ENCODE peak calls at places on chromosome 1, in five cellular contexts. F, Y, I, V and O are unnamed samples. For H3K4me1, the result is how much of the 10 kb centered on the place peaks cover.

GRCh38 chr1:88773540-88774150 is 89.6 kb downstream of the PKN2 start:
- DNase-seq in F (peak), Y (peak), I (peak), V (no peak), O (peak)

GRCh38 chr1:78370356-78370755 is 120.4 kb upstream of the PTGFR start:
- DNase-seq in F (no peak), Y (no peak), V (no peak), I (peak), O (no peak)

GRCh38 chr1:235642021-235642942 is 7.3 kb downstream of the GNG4 start:
- DNase-seq in I (peak), Y (peak), V (no peak), F (peak), O (no peak)

GRCh38 chr1:228016653-228017355 is 10.0 kb downstream of the WNT3A start:
- DNase-seq in F (no peak), Y (no peak), V (no peak), I (no peak), O (no peak)

GRCh38 chr1:29380532-29380931 is 144.2 kb downstream of the PTPRU start:
- DNase-seq in V (no peak), F (no peak), Y (no peak), I (peak), O (no peak)

GRCh38 chr1:230632273-230632873 is 9.9 kb upstream of the COG2 start:
- DNase-seq in I (peak), Y (peak), F (peak), V (peak), O (peak)

GRCh38 chr1:26126321-26127084 is 14.9 kb downstream of the PDIK1L start:
- DNase-seq in V (no peak), F (peak), Y (peak), I (peak), O (peak)

GRCh38 chr1:59317343-59317742 is 20.4 kb downstream of the FGGY start:
- DNase-seq in V (no peak), F (no peak), Y (no peak), I (no peak), O (no peak)

GRCh38 chr1:47229884-47230691 is 1.9 kb downstream of the TAL1 start:
- DNase-seq in Y (no peak), F (no peak), V (no peak), I (no peak), O (no peak)
- H3K4me3 ChIP-seq in Y (no peak), F (peak), V (no peak), I (no peak), O (no peak)

DNA sequence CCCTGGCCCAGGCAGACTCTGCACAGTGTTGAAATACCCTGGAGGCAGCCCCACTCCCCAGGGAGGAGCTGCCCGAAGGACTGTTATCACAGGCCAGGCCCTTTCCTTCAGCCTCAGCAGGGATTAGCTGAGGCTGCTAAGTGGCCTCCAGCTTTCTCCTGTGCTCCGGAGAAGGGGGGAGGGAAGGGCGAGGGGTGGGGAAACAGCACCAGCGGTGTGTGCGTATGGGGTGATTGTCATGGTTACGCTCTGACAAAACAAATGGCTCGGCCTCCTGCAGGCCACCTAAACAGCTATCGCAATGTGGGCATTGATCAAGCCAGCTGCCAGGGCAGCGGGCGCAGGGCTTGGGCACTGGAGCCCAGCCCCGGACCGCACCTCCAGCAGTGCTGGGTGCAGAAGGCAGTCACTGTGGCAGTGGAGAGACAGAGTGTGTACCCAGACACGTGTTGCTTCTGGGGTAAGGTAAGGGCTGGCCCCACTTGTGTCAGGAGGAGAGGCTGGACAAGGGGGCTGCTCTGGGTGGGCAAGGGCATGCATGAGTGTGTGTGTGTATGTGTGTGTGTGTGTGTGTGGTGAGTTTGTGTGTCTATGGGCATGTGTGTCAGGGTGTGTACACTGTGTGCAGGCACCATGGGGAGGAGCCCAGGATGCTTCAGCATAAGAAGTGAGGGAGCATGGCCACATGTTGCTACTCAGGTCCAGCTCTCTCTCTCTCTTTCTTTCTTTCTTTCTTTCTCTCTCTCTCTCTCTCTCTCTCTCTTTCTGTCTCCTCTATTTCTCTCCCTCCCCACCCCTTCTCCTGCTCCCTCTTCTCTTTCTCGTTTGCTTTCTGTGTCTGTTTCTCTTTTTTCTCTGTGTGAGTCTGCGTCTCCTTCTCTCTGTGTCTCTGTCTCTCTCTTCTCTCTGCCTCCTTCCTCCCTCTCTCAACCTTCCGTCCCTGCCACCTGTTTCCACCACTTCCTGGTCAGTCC is at the start of gene VWA5B1:
- DNase-seq in I (no peak), F (peak), Y (peak), V (peak), O (no peak)
- H3K9ac ChIP-seq in I (no peak), F (peak), Y (no peak), V (no peak), O (no peak)

GRCh38 chr1:209421186-209421585 is 162.3 kb upstream of the CAMK1G start:
- DNase-seq in V (no peak), I (no peak), Y (no peak), F (no peak), O (no peak)

GRCh38 chr1:209416660-209417059 is 166.9 kb upstream of the CAMK1G start:
- DNase-seq in F (no peak), Y (no peak), V (no peak), I (no peak), O (no peak)

GRCh38 chr1:209416009-209416408 is 167.5 kb upstream of the CAMK1G start:
- DNase-seq in I (peak), F (peak), V (no peak), Y (no peak), O (no peak)

GRCh38 chr1:209414803-209415329 is 168.6 kb upstream of the CAMK1G start:
- DNase-seq in I (no peak), Y (no peak), V (no peak), F (no peak), O (no peak)

GRCh38 chr1:209417761-209418160 is 165.8 kb upstream of the CAMK1G start:
- DNase-seq in F (no peak), V (no peak), Y (no peak), I (no peak), O (no peak)
- H3K4me1 ChIP-seq in F (under half), V (under half), Y (under half), I (under half), O (under half)

DNA sequence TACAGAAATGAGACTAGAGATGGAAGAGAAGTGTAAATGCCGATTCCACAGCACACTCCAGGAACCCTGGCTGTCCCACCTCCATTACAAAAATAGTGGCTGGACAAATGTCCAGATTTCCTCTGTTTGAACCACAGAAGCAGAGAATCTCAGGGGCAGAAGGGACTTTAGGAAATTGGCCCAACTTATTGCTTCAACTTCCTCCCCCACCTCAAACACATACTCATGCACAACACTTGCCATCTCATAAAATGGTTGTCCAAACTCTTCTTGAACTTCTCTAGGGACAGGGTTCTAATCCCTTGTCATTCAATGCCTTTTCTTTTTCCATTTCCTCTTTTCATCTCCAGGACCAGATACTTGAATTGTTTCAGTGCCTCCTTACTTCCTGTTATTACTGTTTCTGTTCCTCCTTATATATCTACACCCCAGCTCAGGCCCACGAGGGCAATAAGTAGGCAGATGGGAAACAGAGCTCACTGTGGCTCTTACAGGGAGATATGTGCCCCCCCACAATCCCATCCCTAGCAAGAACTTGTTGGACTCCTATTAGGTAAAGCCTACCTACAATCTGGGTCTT is 8.5 kb upstream of the B4GALT3 start:
- DNase-seq in Y (no peak), F (no peak), V (no peak), I (no peak), O (no peak)
- H3K4me3 ChIP-seq in Y (no peak), F (no peak), V (no peak), I (no peak), O (no peak)

DNA sequence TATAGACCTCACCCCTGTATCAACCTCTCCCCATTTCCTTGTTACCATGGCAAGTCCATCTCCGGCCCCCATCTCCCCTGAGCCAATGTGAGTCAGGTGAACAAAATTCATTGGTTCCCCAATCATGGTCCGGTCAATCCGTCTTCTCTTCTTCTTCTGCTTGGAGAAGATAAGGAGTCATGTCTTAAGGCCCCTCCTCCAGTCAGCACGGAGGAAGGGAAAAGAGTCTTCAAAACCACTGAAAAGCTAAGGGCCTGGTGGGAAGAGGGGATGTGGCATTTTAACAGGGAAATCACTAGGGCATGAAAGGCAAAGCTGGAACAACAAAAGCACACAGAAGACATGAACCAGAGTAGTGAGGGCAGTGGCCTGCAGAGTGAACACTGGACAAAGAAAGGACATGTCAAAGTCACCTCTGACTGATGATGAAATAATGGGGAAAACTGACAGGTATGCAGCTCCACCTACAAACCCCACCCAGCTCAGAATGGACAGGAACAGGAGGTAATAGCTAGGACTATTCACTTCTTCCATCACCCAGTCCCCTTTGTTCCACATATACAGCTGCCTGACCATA is 4.4 kb downstream of the CDC42SE1 start:
- DNase-seq in F (no peak), Y (no peak), V (no peak), I (no peak), O (no peak)
- H3K9ac ChIP-seq in F (no peak), Y (no peak), V (no peak), I (no peak), O (peak)

GRCh38 chr1:226002667-226003501 is 3.7 kb upstream of the SDE2 start:
- DNase-seq in Y (peak), F (peak), I (peak), V (peak), O (peak)

GRCh38 chr1:225999227-225999911 is at the start of gene SDE2:
- DNase-seq in I (peak), F (peak), V (peak), Y (peak), O (peak)

GRCh38 chr1:225999912-226000337 is 782 bp upstream of the SDE2 start:
- DNase-seq in F (peak), I (no peak), Y (peak), V (no peak), O (no peak)

GRCh38 chr1:226001852-226002666 is 2.9 kb upstream of the SDE2 start:
- DNase-seq in F (no peak), V (no peak), I (peak), Y (peak), O (peak)

GRCh38 chr1:226001088-226001487 is 1.9 kb upstream of the SDE2 start:
- DNase-seq in I (no peak), Y (no peak), V (no peak), F (no peak), O (no peak)
- H3K4me1 ChIP-seq in I (under half), Y (under half), V (under half), F (under half), O (under half)

GRCh38 chr1:1306070-1306660 is 1.6 kb downstream of the ACAP3 start:
- DNase-seq in F (peak), V (no peak), I (no peak), Y (peak), O (no peak)

GRCh38 chr1:1304331-1305299 is 3.1 kb downstream of the ACAP3 start:
- DNase-seq in F (peak), V (no peak), I (peak), Y (peak), O (peak)

GRCh38 chr1:1306661-1307260 is 969 bp downstream of the ACAP3 start:
- DNase-seq in I (no peak), F (peak), V (no peak), Y (no peak), O (peak)

GRCh38 chr1:1303736-1304135 is 4.0 kb downstream of the ACAP3 start:
- DNase-seq in V (no peak), I (no peak), F (no peak), Y (no peak), O (no peak)

GRCh38 chr1:1305300-1306069 is 2.2 kb downstream of the ACAP3 start:
- DNase-seq in F (peak), I (peak), V (no peak), Y (peak), O (peak)
- H3K4me3 ChIP-seq in F (peak), I (peak), V (no peak), Y (no peak), O (peak)

DNA sequence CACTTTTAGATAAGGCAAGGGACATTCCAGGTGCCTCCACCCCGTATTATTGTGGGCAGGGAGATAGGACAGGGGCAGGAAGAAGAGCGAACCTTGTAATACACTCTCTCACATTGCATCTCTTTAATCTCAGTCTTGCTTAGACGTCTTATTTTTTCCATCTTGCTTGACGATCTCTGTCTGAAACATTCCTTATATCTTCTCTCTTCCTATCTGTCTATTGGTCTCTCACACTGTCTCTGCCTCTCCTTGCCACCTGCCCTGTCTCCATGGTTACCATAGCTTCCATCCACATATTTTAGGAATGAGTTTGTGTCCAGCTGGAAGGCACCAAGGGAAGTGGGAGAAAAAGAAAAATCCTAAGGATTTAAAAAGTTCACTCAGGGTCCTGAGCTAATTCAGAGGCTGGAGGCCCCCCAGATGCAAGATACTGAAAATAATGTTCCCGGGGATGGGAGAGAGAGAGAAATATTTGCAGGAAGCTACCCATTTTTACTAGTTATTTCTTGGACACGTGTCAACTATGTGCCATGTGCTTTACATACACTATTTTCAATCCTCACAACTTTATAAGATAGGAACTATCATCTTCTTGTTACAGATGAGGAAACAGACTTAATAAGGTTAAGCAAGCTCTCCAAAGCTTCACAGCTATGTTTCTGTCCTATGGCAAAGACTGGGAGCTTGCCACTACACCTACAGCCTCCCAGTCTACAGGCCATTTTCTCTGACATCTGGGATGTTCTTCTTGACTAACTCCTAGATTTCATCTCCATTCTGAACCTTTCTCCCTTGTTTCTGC is 956 bp downstream of the ANKRD34A start:
- DNase-seq in I (peak), Y (peak), V (no peak), F (peak), O (no peak)
- H3K9ac ChIP-seq in I (peak), Y (peak), V (peak), F (peak), O (peak)